ENCODE peak calls at places on chromosomes 7 and 10, in five cellular contexts. O is HCT116, I is IMR-90, H is ovary, E is A549. J is an unnamed sample.
A peak's percentile ranks its signal among the peaks of the same experiment; 100 is the strongest.

GRCh38 chr10:131968949-131969348 is 12.8 kb downstream of the BNIP3 start:
- DNase-seq in O (no peak), I (no peak), H (no peak), E (no peak), J (no peak)

GRCh38 chr7:118573065-118573464 is 348.6 kb downstream of the ANKRD7 start:
- DNase-seq in O (no peak), I (no peak), H (no peak), E (no peak), J (no peak)

GRCh38 chr7:111958889-111959288 is 247.3 kb downstream of the DOCK4 start:
- DNase-seq in O (no peak), I (no peak), H (no peak), E (no peak), J (no peak)

GRCh38 chr7:71444130-71444529 is 312.2 kb downstream of the GALNT17 start:
- DNase-seq in O (no peak), I (no peak), H (no peak), E (no peak), J (no peak)

GRCh38 chr10:74825371-74826141 is 844 bp upstream of the KAT6B start:
- DNase-seq in O (no peak), I (no peak), H (no peak), E (peak; percentile 67), J (peak; percentile 78)

GRCh38 chr10:17340144-17340829 is 112.2 kb downstream of the VIM start:
- DNase-seq in O (no peak), I (no peak), H (no peak), E (no peak), J (no peak)

GRCh38 chr7:151687523-151688235 is 168.0 kb upstream of the RHEB start:
- DNase-seq in O (peak; percentile 92), I (peak; percentile 96), H (peak; percentile 69), E (peak; percentile 99), J (no peak)

GRCh38 chr10:59971915-59972314 is 65.6 kb upstream of the CCDC6 start:
- DNase-seq in O (no peak), I (no peak), H (no peak), E (peak; percentile 15), J (no peak)

GRCh38 chr10:66717221-66717981 is 208.4 kb upstream of the LRRTM3 start:
- DNase-seq in O (no peak), I (no peak), H (no peak), E (no peak), J (no peak)

GRCh38 chr7:24572421-24573007 is 738 bp upstream of the PALS2 start:
- DNase-seq in O (no peak), I (peak; percentile 32), H (peak; percentile 57), E (peak; percentile 33), J (peak; percentile 72)

GRCh38 chr10:5151076-5151475 is 33.9 kb downstream of the AKR1C8 start:
- DNase-seq in O (no peak), I (no peak), H (no peak), E (no peak), J (no peak)

GRCh38 chr10:118564652-118565051 is 30.8 kb downstream of the PRLHR start:
- DNase-seq in O (no peak), I (no peak), H (no peak), E (peak; percentile 35), J (no peak)

GRCh38 chr10:133004478-133004877 is 62.1 kb upstream of the CFAP46 start:
- DNase-seq in O (no peak), I (no peak), H (no peak), E (no peak), J (no peak)

GRCh38 chr7:33671521-33672262 is 233.6 kb upstream of the BMPER start:
- DNase-seq in O (no peak), I (no peak), H (no peak), E (no peak), J (no peak)

GRCh38 chr10:125028291-125028867 is 86.5 kb downstream of the ZRANB1 start:
- DNase-seq in O (no peak), I (peak; percentile 29), H (no peak), E (no peak), J (no peak)

GRCh38 chr10:64477791-64478190 is 956.6 kb downstream of the REEP3 start:
- DNase-seq in O (no peak), I (no peak), H (no peak), E (no peak), J (no peak)

GRCh38 chr10:33365871-33366411 is 31.5 kb upstream of the NRP1 start:
- DNase-seq in O (peak; percentile 55), I (peak; percentile 98), H (no peak), E (peak; percentile 21), J (no peak)

GRCh38 chr7:74466196-74466813 is 12.6 kb downstream of the GTF2IRD1 start:
- DNase-seq in O (no peak), I (no peak), H (no peak), E (no peak), J (no peak)

GRCh38 chr7:37526623-37527022 is 78.0 kb upstream of the ELMO1 start:
- DNase-seq in O (no peak), I (no peak), H (no peak), E (no peak), J (no peak)

GRCh38 chr10:6957851-6958250 is 377.8 kb upstream of the PRKCQ start:
- DNase-seq in O (no peak), I (no peak), H (no peak), E (no peak), J (no peak)

GRCh38 chr10:126504761-126505112 is 116.5 kb upstream of the ADAM12 start:
- DNase-seq in O (no peak), I (no peak), H (no peak), E (no peak), J (no peak)

GRCh38 chr7:47954231-47954911 is 6.1 kb upstream of the PKD1L1 start:
- DNase-seq in O (no peak), I (peak; percentile 76), H (no peak), E (no peak), J (no peak)

GRCh38 chr7:148368562-148368961 is 222.0 kb upstream of the C7orf33 start:
- DNase-seq in O (no peak), I (no peak), H (no peak), E (no peak), J (no peak)

GRCh38 chr7:16422100-16422430 is 727 bp upstream of the CRPPA start:
- DNase-seq in O (no peak), I (peak; percentile 64), H (no peak), E (no peak), J (no peak)

GRCh38 chr10:130742936-130743675 is 568.4 kb downstream of the TCERG1L start:
- DNase-seq in O (no peak), I (no peak), H (no peak), E (no peak), J (peak; percentile 69)

GRCh38 chr10:126839094-126839761 is 66.0 kb upstream of the DOCK1 start:
- DNase-seq in O (no peak), I (no peak), H (no peak), E (no peak), J (no peak)

GRCh38 chr10:113128450-113129105 is 178.5 kb downstream of the TCF7L2 start:
- DNase-seq in O (no peak), I (no peak), H (no peak), E (no peak), J (no peak)

DNA sequence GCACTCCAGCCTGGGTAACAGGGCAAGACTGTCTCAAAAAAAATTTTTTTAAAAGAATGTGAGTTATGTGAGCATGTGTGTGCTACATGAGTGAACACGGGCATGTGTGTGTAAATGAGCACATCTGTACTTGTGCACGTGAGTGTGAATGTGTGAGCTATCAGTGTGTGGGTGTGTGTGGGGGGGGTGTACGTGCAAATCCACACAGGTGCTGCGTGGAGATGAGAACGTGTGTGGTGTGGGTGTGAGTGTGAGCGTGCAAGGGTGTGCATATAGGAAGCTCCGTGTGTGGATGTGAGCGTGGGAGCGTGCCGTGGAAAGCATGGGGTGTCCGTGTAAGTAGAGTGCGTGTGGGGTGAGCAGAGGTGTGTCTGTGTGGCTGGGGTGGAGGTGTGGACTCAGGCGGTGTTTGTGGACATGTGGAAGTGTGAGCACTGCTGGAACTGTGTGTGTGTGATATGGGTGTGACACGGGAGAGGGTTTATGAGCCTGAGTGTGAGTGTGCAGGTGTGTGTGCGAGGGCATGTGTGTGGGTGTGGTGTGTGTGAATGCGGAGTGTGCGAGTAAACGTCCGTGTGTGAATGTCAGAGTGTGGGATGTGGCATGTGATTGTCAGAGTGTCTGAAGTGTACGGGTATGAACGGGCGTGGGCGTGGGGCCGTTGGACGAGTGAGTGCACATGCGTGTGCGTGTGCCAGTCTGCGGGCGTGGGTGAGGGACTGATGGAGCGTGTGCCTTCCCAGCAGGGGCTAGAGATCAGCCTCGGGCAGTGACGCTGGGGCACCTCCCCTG is 45.9 kb upstream of the TNRC18 start:
- DNase-seq in O (no peak), I (no peak), H (no peak), E (no peak), J (no peak)
- H3K4me3 ChIP-seq in O (no peak overlapping the region), I (no peak overlapping the region), H (no peak overlapping the region), E (no peak overlapping the region), J (no peak overlapping the region)

DNA sequence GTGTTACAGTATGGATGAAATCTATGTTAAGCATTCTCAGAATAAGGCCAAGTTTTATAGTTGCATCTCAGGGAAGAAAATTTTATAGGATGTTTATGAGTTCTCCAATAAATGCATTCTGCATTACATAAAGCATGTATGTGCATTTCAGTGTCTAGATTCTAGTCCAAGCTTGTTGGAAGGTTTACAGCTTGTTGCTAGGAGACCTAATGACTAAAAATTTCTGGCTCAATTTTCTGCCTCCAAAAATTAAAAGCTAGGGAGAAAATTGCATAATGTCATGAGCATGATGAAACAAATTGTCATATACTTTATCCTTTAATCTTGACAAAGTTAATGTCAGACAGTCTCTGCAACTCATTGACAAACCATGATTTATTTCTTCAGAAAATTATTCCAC is 18.5 kb downstream of the LIPM start:
- DNase-seq in O (no peak), I (peak; percentile 73), H (no peak), E (no peak), J (no peak)
- H3K27ac ChIP-seq in O (no peak overlapping the region), I (no peak overlapping the region), H (no peak overlapping the region), E (no peak overlapping the region), J (no peak overlapping the region)

DNA sequence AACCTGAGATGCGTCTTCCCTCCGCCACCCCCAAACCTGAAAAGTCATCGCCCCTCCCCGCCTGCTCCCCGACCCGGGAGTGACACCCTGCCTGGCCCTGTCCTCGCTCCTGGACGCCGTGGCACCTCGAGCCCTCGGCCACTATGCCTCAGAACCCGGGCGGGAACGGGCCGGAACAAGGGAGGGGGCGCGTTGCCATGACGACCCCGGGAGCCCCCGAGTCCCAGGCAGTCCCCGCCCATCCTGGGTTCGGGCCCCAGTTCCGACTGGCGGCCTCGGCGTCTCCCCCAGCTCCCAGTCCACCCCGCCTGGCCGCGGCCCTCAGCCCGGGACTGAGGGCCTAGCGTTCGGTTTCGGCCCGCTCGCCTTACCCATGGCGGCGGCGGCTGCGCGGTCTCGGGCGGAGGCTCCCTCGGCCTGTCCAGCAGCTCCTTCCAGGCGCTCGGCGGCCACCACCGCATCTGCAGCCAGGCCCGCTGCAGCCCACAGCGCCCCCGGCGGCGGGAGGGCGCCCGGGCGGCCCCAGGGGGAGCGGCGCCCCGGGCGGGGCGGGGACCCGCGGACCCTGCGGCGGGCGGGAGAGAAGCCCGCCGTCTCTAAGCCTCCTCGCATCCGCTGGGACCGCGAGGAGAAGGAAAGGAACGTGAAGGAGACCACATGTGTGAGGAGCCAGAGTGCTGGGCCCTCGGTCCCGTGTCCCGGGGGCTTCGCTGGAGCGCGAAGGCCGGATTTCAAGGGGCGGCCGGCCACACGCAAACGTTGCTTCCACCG is at the start of gene RUFY2:
- DNase-seq in O (peak; percentile 33), I (peak; percentile 70), H (peak; percentile 88), E (peak; percentile 59), J (peak; percentile 85)
- TF ChIP-seq POLR2A in O (no peak), I (no peak), H (peak; percentile 64), E (peak; percentile 65), J (peak; percentile 67)

GRCh38 chr7:7946486-7946885 is 22.1 kb upstream of the GLCCI1 start:
- DNase-seq in O (no peak), I (no peak), H (no peak), E (no peak), J (no peak)

GRCh38 chr7:7943951-7944350 is 24.6 kb upstream of the GLCCI1 start:
- DNase-seq in O (no peak), I (no peak), H (no peak), E (no peak), J (no peak)

GRCh38 chr7:7948233-7948632 is 20.4 kb upstream of the GLCCI1 start:
- DNase-seq in O (no peak), I (no peak), H (no peak), E (no peak), J (no peak)

GRCh38 chr7:7944619-7945282 is 23.8 kb upstream of the GLCCI1 start:
- DNase-seq in O (no peak), I (no peak), H (no peak), E (no peak), J (no peak)
- H3K4me3 ChIP-seq in O (no peak overlapping the region), I (no peak overlapping the region), H (no peak overlapping the region), E (no peak overlapping the region), J (no peak overlapping the region)